ENCODE peak calls at places on chromosomes 12 and 14, in nine cellular contexts. T, V, R, J, H, O, Q, Z and K are unnamed samples.

GRCh38 chr14:103729496-103730448 is 14.2 kb downstream of the ZFYVE21 start:
- DNase-seq in T (no peak), Z (no peak), H (no peak), Q (no peak), V (no peak), R (peak), O (no peak), J (no peak), K (no peak)

GRCh38 chr14:52949711-52950409 is 990 bp downstream of the FERMT2 start:
- DNase-seq in V (peak), R (no peak), O (no peak), H (no peak), J (peak), T (no peak), Q (no peak), Z (no peak), K (no peak)

GRCh38 chr12:76255692-76256091 is 92.5 kb downstream of the BBS10 start:
- DNase-seq in R (no peak), Q (no peak), J (no peak), V (no peak), T (no peak), H (no peak), O (no peak), Z (no peak), K (no peak)

GRCh38 chr12:28017126-28017872 is 44.8 kb upstream of the PTHLH start:
- DNase-seq in Z (no peak), H (no peak), R (no peak), O (no peak), Q (no peak), J (peak), T (no peak), V (no peak), K (no peak)

GRCh38 chr14:38065101-38065762 is 142.5 kb upstream of the SSTR1 start:
- DNase-seq in H (no peak), R (no peak), Q (peak), O (no peak), Z (no peak), V (no peak), J (no peak), T (no peak), K (no peak)

GRCh38 chr12:88578821-88579518 is 1.3 kb downstream of the KITLG start:
- DNase-seq in O (no peak), V (peak), Z (no peak), H (no peak), R (no peak), Q (no peak), J (no peak), T (no peak), K (no peak)

GRCh38 chr14:102262894-102263462 is 42.0 kb downstream of the MOK start:
- DNase-seq in J (peak), O (no peak), R (no peak), Q (no peak), V (peak), H (no peak), Z (no peak), T (no peak), K (no peak)

GRCh38 chr12:39807043-39807442 is 187.4 kb upstream of the ABCD2 start:
- DNase-seq in J (no peak), R (no peak), T (no peak), Q (no peak), O (no peak), H (no peak), V (no peak), Z (no peak), K (no peak)

GRCh38 chr12:6345319-6346071 is 3.6 kb upstream of the TNFRSF1A start:
- DNase-seq in R (no peak), Q (no peak), Z (no peak), O (no peak), T (no peak), H (no peak), V (peak), J (peak), K (no peak)

GRCh38 chr12:24948816-24949722 is at the start of gene BCAT1:
- DNase-seq in J (peak), Q (peak), R (peak), O (no peak), Z (no peak), T (peak), V (peak), H (no peak), K (peak)

GRCh38 chr12:88471641-88472040 is 108.6 kb downstream of the KITLG start:
- DNase-seq in O (no peak), Q (no peak), T (no peak), H (no peak), Z (no peak), R (no peak), V (no peak), J (peak), K (no peak)

GRCh38 chr12:80498059-80498728 is 54.2 kb downstream of the PTPRQ start:
- DNase-seq in O (no peak), J (no peak), R (no peak), T (no peak), Z (no peak), H (no peak), V (no peak), Q (no peak), K (no peak)

GRCh38 chr12:122871851-122872785 is 23.8 kb downstream of the VPS37B start:
- DNase-seq in T (peak), J (peak), R (peak), O (no peak), Z (no peak), H (peak), Q (no peak), V (peak), K (no peak)

GRCh38 chr12:80713419-80713818 is 3.3 kb upstream of the MYF5 start:
- DNase-seq in V (no peak), J (no peak), R (no peak), O (no peak), Q (no peak), Z (no peak), H (no peak), T (no peak), K (no peak)

GRCh38 chr12:108107293-108107692 is 21.8 kb upstream of the WSCD2 start:
- DNase-seq in H (no peak), V (no peak), T (no peak), Z (no peak), R (no peak), J (no peak), Q (no peak), O (no peak), K (no peak)

GRCh38 chr14:94681300-94682060 is 69.3 kb downstream of the SERPINA3 start:
- DNase-seq in H (no peak), O (no peak), R (no peak), J (peak), Z (no peak), T (no peak), V (peak), Q (no peak), K (no peak)
- TF ChIP-seq CTCF in H (peak), O (peak), R (no peak), J (peak), Z (peak), T (peak), V (peak), Q (no peak), K (peak)

DNA sequence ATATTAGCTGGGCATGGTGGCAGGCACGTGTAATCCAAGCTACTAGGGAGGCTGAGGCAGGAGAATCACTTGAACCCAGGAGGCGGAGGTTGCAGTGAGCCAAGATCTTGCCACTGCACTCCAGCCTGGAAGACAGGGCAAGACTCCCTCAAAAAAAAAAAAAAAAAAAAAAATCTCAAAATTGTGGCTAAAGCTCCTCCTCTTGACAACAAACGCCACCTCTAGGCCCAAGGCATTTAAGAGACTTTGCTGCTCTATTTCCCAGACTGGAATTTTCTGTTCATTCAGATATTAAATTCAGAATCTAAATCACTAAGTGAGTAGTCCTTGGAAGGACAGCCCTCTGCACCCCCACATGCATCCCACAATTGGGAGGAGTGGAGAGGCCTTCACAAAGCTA is 1.4 kb downstream of the ZFYVE1 start:
- DNase-seq in H (no peak), Z (no peak), J (peak), T (no peak), V (no peak), R (no peak), O (no peak), Q (no peak), K (no peak)
- TF ChIP-seq CTCF in H (no peak), Z (no peak), J (no peak), T (no peak), V (no peak), R (no peak), O (no peak), Q (no peak), K (no peak)

GRCh38 chr12:57127101-57127709 is 1.1 kb upstream of the LRP1 start:
- DNase-seq in J (no peak), Q (peak), H (no peak), Z (no peak), R (peak), O (no peak), T (peak), V (peak), K (no peak)
- TF ChIP-seq CTCF in J (peak), Q (no peak), H (peak), Z (no peak), R (peak), O (no peak), T (peak), V (no peak), K (peak)

GRCh38 chr14:58730793-58731464 is 93.2 kb downstream of the DACT1 start:
- DNase-seq in Z (no peak), H (no peak), O (no peak), Q (no peak), J (peak), T (no peak), V (no peak), R (no peak), K (no peak)
- TF ChIP-seq CTCF in Z (no peak), H (no peak), O (no peak), Q (no peak), J (no peak), T (no peak), V (no peak), R (no peak), K (no peak)

GRCh38 chr12:114355389-114356088 is 50.4 kb downstream of the TBX5 start:
- DNase-seq in Z (no peak), R (no peak), J (no peak), H (no peak), O (no peak), V (no peak), Q (no peak), T (peak), K (no peak)
- TF ChIP-seq CTCF in Z (no peak), R (no peak), J (no peak), H (no peak), O (no peak), V (no peak), Q (no peak), T (peak), K (no peak)

DNA sequence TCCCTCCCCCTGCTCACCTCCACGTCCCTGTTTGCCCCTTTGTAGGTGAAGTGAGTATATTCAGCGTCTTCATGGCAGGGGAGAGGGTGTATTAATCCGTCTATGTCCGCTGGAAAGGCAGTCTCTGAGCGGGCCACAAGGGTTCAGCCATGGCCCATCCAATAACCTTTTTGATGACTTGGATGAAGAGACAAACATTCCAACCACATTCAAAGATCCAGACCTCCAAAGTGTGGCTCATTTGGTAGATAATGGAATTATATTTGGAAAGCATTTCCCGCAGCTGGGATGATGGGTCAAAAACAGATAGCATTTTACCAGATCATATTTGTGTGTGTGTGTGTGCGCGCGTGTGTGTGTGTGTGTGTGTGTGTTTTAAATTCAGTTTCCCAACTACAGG is 345.9 kb downstream of the DPF3 start:
- DNase-seq in R (no peak), O (no peak), H (no peak), T (no peak), J (peak), V (no peak), Q (no peak), Z (no peak), K (no peak)
- TF ChIP-seq CTCF in R (no peak), O (no peak), H (no peak), T (no peak), J (peak), V (no peak), Q (no peak), Z (no peak), K (no peak)

GRCh38 chr12:51592034-51592705 is 1.1 kb downstream of the SCN8A start:
- DNase-seq in V (no peak), T (no peak), O (no peak), Z (no peak), R (no peak), Q (no peak), J (peak), H (no peak), K (no peak)

GRCh38 chr12:51591020-51591901 is at the start of gene SCN8A:
- DNase-seq in Q (peak), J (peak), T (peak), R (no peak), Z (no peak), V (peak), H (no peak), O (no peak), K (no peak)

GRCh38 chr12:51589060-51589459 is 2.0 kb upstream of the SCN8A start:
- DNase-seq in J (no peak), V (no peak), Z (no peak), O (no peak), R (no peak), T (no peak), H (no peak), Q (no peak), K (no peak)

GRCh38 chr12:51589557-51590176 is 1.4 kb upstream of the SCN8A start:
- DNase-seq in R (no peak), J (no peak), Q (no peak), O (no peak), T (no peak), V (no peak), Z (no peak), H (no peak), K (no peak)

DNA sequence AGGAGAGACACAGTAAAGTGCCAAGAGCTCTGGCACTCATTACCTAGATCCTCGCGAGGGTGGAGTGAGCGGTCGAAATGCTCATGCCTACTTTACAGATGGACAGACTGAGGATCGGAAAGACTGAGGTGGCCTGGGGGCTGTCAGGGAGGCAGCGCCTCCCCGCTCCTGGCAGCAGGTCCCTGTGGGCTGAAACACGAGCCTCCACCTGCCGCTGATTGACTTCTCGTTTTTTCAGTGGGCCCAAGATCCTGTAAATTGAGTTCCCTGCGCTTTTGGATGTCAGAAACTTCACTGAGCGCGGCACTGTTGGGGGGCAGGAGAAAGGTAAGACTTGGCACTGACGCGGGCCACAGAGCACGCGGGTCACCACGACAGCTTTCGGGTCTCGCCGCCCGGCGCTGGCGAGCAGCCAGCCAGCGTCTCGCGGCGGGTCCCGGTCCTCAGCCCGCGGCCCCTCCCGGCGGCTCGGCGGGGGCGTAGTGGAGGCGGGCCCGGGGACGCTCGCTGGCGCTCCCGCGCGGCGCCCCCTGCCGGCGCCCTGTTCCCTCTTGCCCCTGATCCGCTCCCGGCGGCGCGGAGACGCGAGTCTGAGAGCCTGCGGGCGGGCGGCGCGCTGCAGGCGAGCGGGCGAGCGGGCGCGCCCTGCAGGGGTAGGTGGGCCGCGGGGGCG is 550 bp upstream of the SCN8A start:
- DNase-seq in V (peak), R (peak), T (peak), Q (peak), O (no peak), H (no peak), Z (no peak), J (peak), K (no peak)
- TF ChIP-seq CTCF in V (peak), R (peak), T (peak), Q (peak), O (peak), H (peak), Z (no peak), J (peak), K (peak)

GRCh38 chr12:120650249-120650690 is 9.8 kb downstream of the CABP1 start:
- DNase-seq in O (no peak), H (no peak), T (no peak), Z (no peak), J (no peak), V (no peak), R (peak), Q (no peak), K (no peak)

GRCh38 chr12:120647375-120647755 is 6.9 kb downstream of the CABP1 start:
- DNase-seq in Z (no peak), T (no peak), O (no peak), Q (no peak), J (no peak), H (no peak), R (peak), V (no peak), K (no peak)

GRCh38 chr12:120652671-120653435 is 12.4 kb downstream of the CABP1 start:
- DNase-seq in R (peak), Q (no peak), Z (no peak), J (no peak), V (no peak), O (no peak), H (no peak), T (no peak), K (no peak)

GRCh38 chr12:120651821-120652220 is 11.4 kb downstream of the CABP1 start:
- DNase-seq in O (no peak), Q (no peak), H (no peak), Z (no peak), J (peak), V (no peak), T (no peak), R (peak), K (no peak)

GRCh38 chr12:120649442-120650248 is 9.2 kb downstream of the CABP1 start:
- DNase-seq in V (no peak), O (no peak), Z (no peak), H (no peak), Q (no peak), J (no peak), R (peak), T (peak), K (no peak)
- TF ChIP-seq CTCF in V (peak), O (no peak), Z (no peak), H (no peak), Q (peak), J (no peak), R (peak), T (peak), K (peak)